ENCODE peak calls at places on chromosomes 6 and 20, in eight cellular contexts. T is HS-5, R is mesenchymal stem cell, S is neural crest cell, H is NCI-H510A, Z is cardiac septum, Q is esophagus squamous epithelium, P is NCI-H1694 treated with DMSO at 0.1 percent for 48 hours. A is an unnamed sample.
A peak's percentile ranks its signal among the peaks of the same experiment; 100 is the strongest.

GRCh38 chr6:134169881-134170486 is 117.6 kb upstream of the SLC2A12 start:
- DNase-seq in T (no peak), R (no peak), S (no peak), H (no peak), Z (no peak), Q (no peak), P (no peak), A (no peak)

GRCh38 chr6:116764961-116765841 is at the start of gene FAM162B:
- DNase-seq in T (no peak), R (peak; percentile 44), S (peak; percentile 57), H (no peak), Z (peak; percentile 76), Q (no peak), P (no peak), A (peak; percentile 36)

GRCh38 chr6:53734473-53735299 is 60.1 kb upstream of the LRRC1 start:
- DNase-seq in T (peak; percentile 86), R (peak; percentile 85), S (peak; percentile 11), H (peak; percentile 63), Z (no peak), Q (no peak), P (peak; percentile 14), A (peak; percentile 75)

GRCh38 chr6:158004696-158005095 is 23.0 kb downstream of the SYNJ2 start:
- DNase-seq in T (no peak), R (no peak), S (no peak), H (no peak), Z (peak; percentile 27), Q (no peak), P (no peak), A (no peak)

GRCh38 chr20:64047968-64048401 is 1.5 kb downstream of the SOX18 start:
- DNase-seq in T (no peak), R (no peak), S (no peak), H (no peak), Z (no peak), Q (no peak), P (no peak), A (peak; percentile 21)

GRCh38 chr6:170082531-170083187 is 208.2 kb downstream of the DLL1 start:
- DNase-seq in T (no peak), R (no peak), S (no peak), H (no peak), Z (peak; percentile 46), Q (no peak), P (no peak), A (no peak)

GRCh38 chr20:4234128-4234527 is 218.8 kb upstream of the RNF24 start:
- DNase-seq in T (no peak), R (no peak), S (no peak), H (no peak), Z (no peak), Q (no peak), P (no peak), A (peak; percentile 12)

GRCh38 chr20:45343867-45344721 is 4.1 kb downstream of the SDC4 start:
- DNase-seq in T (peak; percentile 94), R (peak; percentile 93), S (no peak), H (peak; percentile 47), Z (no peak), Q (no peak), P (no peak), A (peak; percentile 86)

A was measured in endothelial cell of umbilical vein.